ENCODE peak calls at places on chromosomes 4 and X, in four cellular contexts. W, D, E and P are unnamed samples.

GRCh38 chrX:85140963-85141362 is 102.6 kb downstream of the SATL1 start:
- DNase-seq in W (no peak), D (no peak), E (no peak), P (no peak)

GRCh38 chrX:131063613-131064012 is 5.5 kb downstream of the ARHGAP36 start:
- DNase-seq in W (no peak), D (peak), E (no peak), P (no peak)

GRCh38 chr4:56049428-56050212 is 100.9 kb downstream of the CEP135 start:
- DNase-seq in W (no peak), D (peak), E (peak), P (no peak)

GRCh38 chr4:58111818-58112217 is 1001.6 kb upstream of the IGFBP7 start:
- DNase-seq in W (no peak), D (no peak), E (no peak), P (no peak)

GRCh38 chr4:48483777-48484493 is 792 bp downstream of the SLC10A4 start:
- DNase-seq in W (no peak), D (peak), E (peak), P (no peak)

GRCh38 chr4:74023709-74024108 is 14.8 kb downstream of the CXCL3 start:
- DNase-seq in W (no peak), D (no peak), E (no peak), P (no peak)

GRCh38 chrX:8139713-8140112 is 31.4 kb downstream of the VCX2 start:
- DNase-seq in W (no peak), D (no peak), E (no peak), P (no peak)

GRCh38 chr4:137909910-137910309 is 332.2 kb downstream of the SLC7A11 start:
- DNase-seq in W (no peak), D (no peak), E (peak), P (no peak)

GRCh38 chr4:98745372-98745771 is 87.0 kb upstream of the TSPAN5 start:
- DNase-seq in W (no peak), D (no peak), E (no peak), P (peak)

GRCh38 chr4:3826247-3827172 is 60.3 kb downstream of the ADRA2C start:
- DNase-seq in W (no peak), D (no peak), E (no peak), P (no peak)

GRCh38 chr4:6109842-6110560 is 90.3 kb downstream of the JAKMIP1 start:
- DNase-seq in W (no peak), D (no peak), E (peak), P (no peak)

GRCh38 chr4:123767801-123768200 is 371.2 kb downstream of the SPRY1 start:
- DNase-seq in W (no peak), D (no peak), E (no peak), P (peak)

GRCh38 chr4:169345207-169345788 is 74.5 kb upstream of the SH3RF1 start:
- DNase-seq in W (no peak), D (no peak), E (no peak), P (peak)

GRCh38 chr4:7254736-7255487 is 62.6 kb downstream of the SORCS2 start:
- DNase-seq in W (peak), D (no peak), E (no peak), P (no peak)

GRCh38 chrX:111254896-111255693 is 15.2 kb downstream of the CAPN6 start:
- DNase-seq in W (no peak), D (no peak), E (no peak), P (no peak)

GRCh38 chr4:110163327-110164070 is 34.9 kb downstream of the ELOVL6 start:
- DNase-seq in W (no peak), D (no peak), E (no peak), P (peak)

GRCh38 chrX:82230013-82230412 is 1028.1 kb downstream of the SH3BGRL start:
- DNase-seq in W (no peak), D (no peak), E (no peak), P (no peak)

GRCh38 chrX:45719751-45720501 is 519.2 kb upstream of the DIPK2B start:
- DNase-seq in W (no peak), D (no peak), E (no peak), P (no peak)

GRCh38 chr4:78569291-78569821 is 17.8 kb downstream of the ANXA3 start:
- DNase-seq in W (no peak), D (no peak), E (no peak), P (peak)

GRCh38 chr4:32148120-32148666 is 1428.0 kb downstream of the PCDH7 start:
- DNase-seq in W (no peak), D (no peak), E (no peak), P (no peak)
- TF ChIP-seq CHD1 in W (no peak), D (no peak), E (no peak), P (no peak)

DNA sequence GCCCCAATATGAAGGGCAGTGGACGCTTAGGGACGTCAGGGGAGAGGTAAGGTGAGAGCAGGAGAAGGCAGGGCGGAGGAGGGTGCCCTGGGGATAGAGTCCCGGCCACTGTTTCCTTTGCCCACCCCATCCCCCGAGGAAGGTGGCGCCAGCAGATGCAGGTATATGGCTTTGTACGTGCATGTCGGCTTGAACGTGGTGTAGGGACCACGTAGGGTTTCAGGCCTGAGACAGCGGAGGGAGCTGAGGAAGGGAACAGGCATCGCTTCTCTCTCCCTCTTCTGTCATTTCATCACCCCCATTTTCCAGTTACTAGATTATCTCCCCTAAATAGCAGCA is 97.9 kb downstream of the PHKA2 start:
- DNase-seq in W (no peak), D (no peak), E (no peak), P (no peak)
- TF ChIP-seq CHD1 in W (no peak), D (no peak), E (no peak), P (no peak)

DNA sequence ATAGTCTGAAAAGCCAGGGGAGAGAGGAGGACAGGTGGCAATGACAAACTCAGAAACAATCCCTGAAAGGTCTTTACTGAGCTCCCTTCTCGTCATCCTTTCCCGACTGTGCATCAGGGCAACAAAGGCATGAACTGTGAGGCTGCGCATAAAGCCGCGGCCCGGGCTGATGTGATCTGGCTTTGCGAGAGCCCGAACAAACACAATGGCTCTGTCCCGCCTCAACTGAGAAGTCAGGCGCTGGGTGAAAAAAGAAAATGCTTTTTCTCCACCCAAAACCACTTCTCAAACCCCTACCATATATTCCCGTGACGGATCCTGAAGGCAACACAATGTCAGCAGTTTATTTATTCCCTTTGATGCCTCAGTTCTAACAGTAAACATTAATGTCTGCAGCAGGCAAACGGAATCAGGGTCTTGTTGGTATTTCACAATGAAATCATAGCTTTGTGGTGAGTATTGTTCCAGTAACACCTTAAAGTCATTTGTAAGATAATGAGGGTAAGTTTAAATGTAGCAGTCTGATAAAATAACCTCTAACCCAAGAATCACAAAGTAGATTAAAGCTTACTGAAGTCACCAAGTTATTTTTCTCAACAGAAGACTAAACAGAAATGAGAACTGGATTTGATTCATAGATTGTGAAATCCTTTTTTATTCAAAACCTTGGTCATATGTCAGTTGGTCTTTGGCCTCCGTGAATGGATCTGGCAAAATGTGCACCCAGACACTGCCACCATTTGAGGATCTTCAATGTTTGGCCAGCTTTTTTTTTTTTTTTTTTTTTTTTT is 67.4 kb downstream of the APBB2 start:
- DNase-seq in W (no peak), D (no peak), E (no peak), P (peak)
- TF ChIP-seq CHD1 in W (no peak), D (no peak), E (no peak), P (no peak)

GRCh38 chr4:19809989-19810388 is 441.7 kb upstream of the SLIT2 start:
- DNase-seq in W (no peak), D (no peak), E (no peak), P (no peak)
- TF ChIP-seq CHD1 in W (no peak), D (no peak), E (no peak), P (no peak)

DNA sequence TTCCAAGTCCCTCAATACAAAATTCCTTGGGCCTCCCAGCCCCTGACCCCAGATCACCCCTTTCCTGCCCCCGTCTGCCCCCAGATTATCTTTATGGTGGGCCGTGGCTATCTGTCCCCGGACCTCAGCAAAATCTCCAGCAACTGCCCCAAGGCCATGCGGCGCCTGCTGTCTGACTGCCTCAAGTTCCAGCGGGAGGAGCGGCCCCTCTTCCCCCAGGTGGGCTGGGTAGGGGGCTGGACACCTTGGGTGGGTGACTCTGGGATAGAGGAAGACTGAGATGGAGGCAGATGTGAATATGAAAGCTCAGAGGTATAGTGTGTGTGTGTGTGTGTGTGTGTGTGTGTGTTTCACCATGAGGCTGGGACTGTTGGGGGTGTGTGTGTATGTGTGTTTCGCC is 9.8 kb downstream of the ARAF start:
- DNase-seq in W (no peak), D (no peak), E (no peak), P (no peak)
- TF ChIP-seq CHD1 in W (no peak), D (no peak), E (no peak), P (no peak)

GRCh38 chr4:51942833-51943215 is 77.3 kb downstream of the LRRC66 start:
- DNase-seq in W (no peak), D (no peak), E (no peak), P (no peak)

GRCh38 chr4:51943221-51943620 is 76.9 kb downstream of the LRRC66 start:
- DNase-seq in W (no peak), D (no peak), E (no peak), P (peak)

DNA sequence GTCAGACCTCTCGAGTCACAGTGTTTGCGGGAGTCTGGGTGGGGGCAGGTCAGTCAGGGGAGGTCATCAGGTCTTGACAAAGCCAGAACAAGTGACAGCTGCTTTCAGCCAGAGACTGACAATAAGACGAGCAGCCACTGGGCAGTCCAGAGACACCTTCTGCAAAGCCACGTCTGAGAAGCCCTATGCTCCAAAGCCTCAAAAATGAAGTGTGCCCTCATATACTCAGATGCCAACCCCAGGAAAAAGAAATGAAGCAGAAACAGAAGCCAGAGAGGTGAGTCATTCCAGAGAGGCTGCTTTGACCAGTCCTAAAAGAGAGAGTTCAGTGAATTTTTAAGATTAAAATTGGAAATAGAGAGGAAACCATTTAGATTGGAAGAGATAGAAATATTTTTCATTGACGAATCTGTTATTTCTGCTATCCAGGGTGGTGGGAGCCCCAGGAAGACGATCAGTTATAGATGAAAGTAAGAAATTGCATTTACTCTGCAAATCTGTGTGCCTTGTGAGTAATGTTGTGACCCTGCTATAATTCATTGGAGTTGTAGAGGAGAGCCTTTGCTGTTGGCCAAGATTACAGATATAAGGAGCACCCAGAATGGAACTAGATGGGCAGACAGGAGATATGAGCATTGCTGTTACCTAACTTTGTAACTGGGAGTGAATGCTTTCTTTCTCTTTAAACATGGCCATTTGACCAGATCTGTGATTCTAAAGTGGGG is 77.9 kb downstream of the LRRC66 start:
- DNase-seq in W (no peak), D (no peak), E (no peak), P (no peak)
- TF ChIP-seq CHD1 in W (no peak), D (no peak), E (no peak), P (no peak)

DNA sequence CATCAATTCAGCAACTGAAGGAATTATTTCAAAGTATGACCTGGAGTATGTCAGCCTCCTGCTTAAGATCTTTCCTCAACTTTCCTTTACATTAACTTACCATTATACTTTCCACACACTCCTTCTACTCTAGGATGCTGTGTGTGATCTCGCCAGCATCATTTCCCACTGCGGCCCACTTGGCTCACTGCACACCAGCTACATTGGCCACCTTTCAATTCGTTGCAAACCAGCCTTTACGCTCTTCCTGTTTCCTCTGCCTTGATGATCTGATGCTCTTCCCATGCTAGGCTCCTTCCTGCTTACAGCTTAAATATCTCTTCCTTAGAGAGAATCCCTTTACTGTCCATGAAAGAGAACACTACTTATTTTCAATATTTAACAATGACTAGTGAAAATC is 95.1 kb downstream of the GPM6A start:
- DNase-seq in W (no peak), D (no peak), E (no peak), P (no peak)
- TF ChIP-seq CHD1 in W (no peak), D (no peak), E (no peak), P (no peak)

DNA sequence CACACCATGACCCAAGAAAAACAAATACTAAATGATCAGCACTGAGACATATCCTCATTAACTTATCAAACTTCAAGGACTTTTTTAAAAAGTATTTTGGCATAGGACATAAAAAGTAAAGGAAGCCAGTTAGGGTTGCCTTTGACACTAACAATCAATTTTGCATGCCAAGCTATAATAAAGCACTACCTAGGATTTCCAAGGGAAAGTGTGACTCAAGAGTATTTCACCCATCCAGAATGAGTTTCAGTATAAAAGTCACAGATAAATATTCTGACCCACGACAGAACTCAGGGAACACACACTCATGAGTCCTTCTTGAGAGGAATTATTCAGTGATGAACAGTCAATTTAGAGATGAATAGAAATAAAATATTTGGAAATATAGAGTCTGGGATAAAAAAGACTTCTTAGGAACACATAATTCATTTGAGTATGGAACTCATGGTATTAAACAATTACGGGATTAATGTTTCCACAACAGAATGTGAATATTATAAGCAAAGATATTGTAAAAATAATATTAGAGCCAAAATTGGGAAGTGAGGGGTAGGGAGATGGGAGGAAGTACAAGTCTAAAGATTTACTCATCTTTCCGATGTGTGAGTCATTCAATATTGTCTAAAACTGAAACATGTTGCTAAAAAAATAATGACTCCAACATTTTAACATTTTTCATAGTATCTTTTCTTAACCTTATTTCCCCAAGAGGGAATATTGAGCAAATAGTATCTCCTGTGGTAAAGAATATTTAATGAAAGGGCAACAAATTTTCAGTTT is 143.5 kb upstream of the LNX1 start:
- DNase-seq in W (no peak), D (no peak), E (no peak), P (peak)
- TF ChIP-seq CHD1 in W (no peak), D (no peak), E (no peak), P (no peak)

DNA sequence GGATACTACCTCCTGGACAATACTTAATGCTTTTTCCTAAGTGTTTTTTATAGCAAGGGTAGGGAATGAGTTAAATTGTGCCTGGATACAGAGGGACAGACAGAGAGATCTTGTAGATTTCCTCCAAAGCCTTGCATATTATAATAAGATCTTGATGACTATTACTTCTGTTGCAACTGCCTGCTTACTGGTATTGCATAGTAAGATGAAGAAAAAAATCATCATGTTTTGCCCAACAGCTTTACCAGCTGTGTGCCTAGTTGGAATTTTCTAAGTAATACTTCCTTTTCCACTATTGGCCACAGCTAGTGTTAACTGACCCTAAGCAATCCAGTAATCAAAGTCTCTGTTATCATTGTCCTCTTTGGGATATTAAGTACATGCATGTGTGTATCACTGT is 139.0 kb downstream of the DCK start:
- DNase-seq in W (no peak), D (no peak), E (no peak), P (peak)
- TF ChIP-seq CHD1 in W (no peak), D (no peak), E (no peak), P (no peak)